ENCODE peak calls at places on chromosomes 13 and 19, in four cellular contexts. E, W, X and T are unnamed samples.

GRCh38 chr13:61778531-61778930 is 362.9 kb upstream of the PCDH20 start:
- DNase-seq in E (no peak), W (no peak), X (no peak), T (no peak)

GRCh38 chr13:37701972-37702371 is 103.4 kb upstream of the POSTN start:
- DNase-seq in E (no peak), W (no peak), X (no peak), T (no peak)

GRCh38 chr13:48630791-48631190 is 22.9 kb upstream of the CYSLTR2 start:
- DNase-seq in E (no peak), W (no peak), X (no peak), T (no peak)

GRCh38 chr13:36067619-36068456 is 63.3 kb downstream of the DCLK1 start:
- DNase-seq in E (no peak), W (no peak), X (no peak), T (no peak)

GRCh38 chr13:85828094-85828684 is 29.0 kb upstream of the SLITRK6 start:
- DNase-seq in E (peak; percentile 6), W (peak; percentile 2), X (no peak), T (peak; percentile 39)

GRCh38 chr13:97121894-97122293 is 100.2 kb upstream of the MBNL2 start:
- DNase-seq in E (no peak), W (no peak), X (no peak), T (no peak)

GRCh38 chr13:95233026-95233635 is 68.1 kb downstream of the ABCC4 start:
- DNase-seq in E (no peak), W (no peak), X (no peak), T (no peak)

GRCh38 chr19:2142173-2142829 is 9.1 kb downstream of the AP3D1 start:
- DNase-seq in E (no peak), W (no peak), X (no peak), T (no peak)

GRCh38 chr19:512548-513365 is 5.5 kb downstream of the TPGS1 start:
- DNase-seq in E (no peak), W (peak; percentile 64), X (no peak), T (no peak)

GRCh38 chr13:48562296-48563066 is 29.6 kb upstream of the RCBTB2 start:
- DNase-seq in E (no peak), W (peak; percentile 22), X (peak; percentile 98), T (no peak)

GRCh38 chr19:35040474-35040825 is 1.1 kb upstream of the HPN start:
- DNase-seq in E (no peak), W (no peak), X (no peak), T (no peak)

GRCh38 chr13:47893527-47893926 is 107.5 kb downstream of the SUCLA2 start:
- DNase-seq in E (no peak), W (no peak), X (no peak), T (no peak)

GRCh38 chr13:25227690-25228089 is 55.6 kb upstream of the AMER2 start:
- DNase-seq in E (no peak), W (no peak), X (no peak), T (no peak)

GRCh38 chr13:101049166-101049850 is 367.0 kb downstream of the NALCN start:
- DNase-seq in E (no peak), W (no peak), X (no peak), T (no peak)

GRCh38 chr19:35076657-35077056 is 35.1 kb downstream of the HPN start:
- DNase-seq in E (no peak), W (no peak), X (no peak), T (no peak)

GRCh38 chr19:29843180-29844051 is 31.6 kb downstream of the CCNE1 start:
- DNase-seq in E (no peak), W (no peak), X (no peak), T (no peak)

DNA sequence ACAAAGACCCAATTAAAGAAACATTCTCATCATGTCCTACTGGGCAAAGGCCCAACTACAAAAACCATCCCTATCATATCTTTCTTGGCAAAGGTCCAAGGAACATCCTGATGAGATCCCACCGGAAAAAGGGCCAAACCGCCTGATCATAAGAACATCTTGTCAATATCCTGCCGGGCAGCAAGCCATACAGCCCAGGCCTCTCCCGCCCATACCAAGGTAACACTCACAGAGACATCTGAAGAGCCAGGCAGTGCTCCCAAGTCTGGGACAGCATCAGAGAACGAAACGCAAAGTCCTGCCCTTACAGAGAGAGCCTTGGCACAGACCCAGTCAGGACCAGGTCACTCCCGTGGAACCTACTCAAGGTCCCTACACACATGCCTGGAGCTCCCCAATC is 18.5 kb upstream of the ZNF331 start:
- DNase-seq in E (no peak), W (no peak), X (no peak), T (no peak)
- TF ChIP-seq BHLHE40 in E (no peak), W (no peak), X (no peak), T (no peak)

DNA sequence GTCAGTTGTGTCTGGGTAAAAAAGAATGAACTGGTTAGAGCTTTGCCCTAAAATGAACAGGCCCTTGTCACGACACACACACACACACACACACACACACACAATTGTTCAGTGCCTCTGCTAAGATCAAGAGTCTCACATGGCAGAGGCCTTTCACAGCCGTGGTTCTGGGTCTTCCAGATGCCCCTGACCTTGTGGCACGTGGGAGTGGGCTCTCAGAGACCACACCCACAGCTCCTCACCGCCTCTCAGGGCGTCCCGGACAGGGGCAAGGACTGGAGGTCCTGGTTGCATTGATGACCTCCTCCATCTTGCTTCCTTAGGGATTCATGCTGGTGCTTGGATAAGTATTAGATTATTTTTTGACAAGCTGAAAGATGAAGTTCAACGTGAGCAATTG is 101.0 kb downstream of the HSPH1 start:
- DNase-seq in E (no peak), W (no peak), X (no peak), T (no peak)
- TF ChIP-seq FOXK2 in E (no peak), W (no peak), X (no peak), T (no peak)

GRCh38 chr13:41456768-41457588 is at the start of gene RGCC:
- DNase-seq in E (peak; percentile 30), W (peak; percentile 74), X (no peak), T (peak; percentile 76)

GRCh38 chr13:41459754-41460111 is 2.4 kb downstream of the RGCC start:
- DNase-seq in E (no peak), W (no peak), X (no peak), T (no peak)

GRCh38 chr13:41458939-41459753 is 1.8 kb downstream of the RGCC start:
- DNase-seq in E (peak; percentile 30), W (peak; percentile 63), X (no peak), T (peak; percentile 62)

GRCh38 chr13:41457589-41458186 is 338 bp downstream of the RGCC start:
- DNase-seq in E (no peak), W (peak; percentile 33), X (no peak), T (peak; percentile 21)

GRCh38 chr13:41458187-41458938 is 1.0 kb downstream of the RGCC start:
- DNase-seq in E (no peak), W (peak; percentile 44), X (no peak), T (peak; percentile 45)
- TF ChIP-seq BHLHE40 in E (no peak), W (no peak), X (no peak), T (no peak)

DNA sequence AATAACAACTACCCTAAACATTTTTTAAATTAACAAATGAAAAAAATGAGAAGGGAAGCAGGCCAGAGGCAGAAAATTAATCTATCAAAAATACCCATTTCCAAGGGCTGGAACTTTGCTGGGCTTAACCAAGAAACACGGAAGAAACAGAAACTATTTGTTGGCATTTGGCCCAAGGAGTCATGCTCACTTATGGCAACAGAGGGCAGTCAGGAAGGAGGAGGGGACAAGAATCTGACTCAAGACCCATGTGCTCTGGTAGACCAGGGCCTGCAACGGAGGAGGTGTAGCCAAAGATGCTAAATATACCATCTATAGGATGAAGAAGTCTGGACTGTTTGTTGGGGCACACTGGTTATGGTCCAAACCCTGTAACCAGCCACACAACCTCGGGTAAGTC is 496.7 kb downstream of the COG6 start:
- DNase-seq in E (no peak), W (peak; percentile 6), X (no peak), T (no peak)
- TF ChIP-seq FOXK2 in E (no peak), W (no peak), X (no peak), T (no peak)

GRCh38 chr19:48627211-48627864 is 8.0 kb downstream of the SPHK2 start:
- DNase-seq in E (peak; percentile 73), W (no peak), X (no peak), T (no peak)
- TF ChIP-seq BHLHE40 in E (no peak), W (no peak), X (no peak), T (no peak)

GRCh38 chr13:109144693-109145437 is 515.5 kb downstream of the MYO16 start:
- DNase-seq in E (no peak), W (no peak), X (no peak), T (no peak)

GRCh38 chr13:109146393-109146792 is 517.0 kb downstream of the MYO16 start:
- DNase-seq in E (no peak), W (no peak), X (no peak), T (no peak)

GRCh38 chr13:109148243-109148642 is 518.8 kb downstream of the MYO16 start:
- DNase-seq in E (no peak), W (no peak), X (no peak), T (no peak)

GRCh38 chr13:109145631-109146030 is 516.2 kb downstream of the MYO16 start:
- DNase-seq in E (peak; percentile 13), W (peak; percentile 15), X (no peak), T (peak; percentile 20)

GRCh38 chr13:109146912-109147624 is 517.7 kb downstream of the MYO16 start:
- DNase-seq in E (no peak), W (no peak), X (no peak), T (no peak)
- TF ChIP-seq FOXK2 in E (no peak), W (no peak), X (no peak), T (no peak)

DNA sequence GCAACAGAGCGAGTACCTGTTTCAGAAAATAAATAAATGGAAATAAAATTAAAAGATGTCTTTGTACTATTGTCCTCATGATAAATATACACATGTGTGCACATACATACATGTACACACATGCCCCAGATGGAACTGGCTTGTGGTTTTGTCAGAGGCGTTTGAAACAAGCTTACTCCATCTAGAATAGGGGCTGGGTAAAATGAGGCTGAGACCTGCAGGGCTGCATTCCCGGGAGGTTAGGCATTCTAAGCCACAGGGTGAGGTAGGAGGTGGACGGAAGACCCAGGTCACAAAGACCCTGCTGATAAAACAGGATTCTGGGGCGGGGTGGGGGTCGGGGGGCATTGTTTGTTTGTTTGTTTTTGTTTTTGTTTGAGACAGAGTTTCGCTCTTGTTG is 8.1 kb upstream of the SIN3B start:
- DNase-seq in E (no peak), W (no peak), X (no peak), T (no peak)
- TF ChIP-seq BHLHE40 in E (no peak), W (no peak), X (no peak), T (no peak)

GRCh38 chr13:34941835-34942731 is at the start of gene NBEA:
- DNase-seq in E (peak; percentile 19), W (peak; percentile 56), X (peak; percentile 16), T (peak; percentile 75)
- TF ChIP-seq FOXK2 in E (no peak), W (no peak), X (no peak), T (no peak)